ENCODE peak calls at places on chromosomes 1 and 21, in four cellular contexts. One of them, this sample, is unnamed.

GRCh38 chr1:65792671-65793358 is at the start of gene PDE4B:
- DNase-seq in NCI-H1436: no peak
- DNase-seq in T-helper 2 cell: no peak
- DNase-seq in activated CD4-positive, alpha-beta T cell treated with anti-CD3 and anti-CD28 coated beads, Interleukin-2, amount 10 ng/mL, durations not matched to agents 7 days and 5 days: no peak
- DNase-seq in this sample: no peak

GRCh38 chr21:29378814-29379213 is 80.1 kb downstream of the BACH1 start:
- DNase-seq in activated CD4-positive, alpha-beta T cell treated with anti-CD3 and anti-CD28 coated beads, Interleukin-2, amount 10 ng/mL, durations not matched to agents 7 days and 5 days: no peak
- DNase-seq in T-helper 2 cell: no peak
- DNase-seq in NCI-H1436: no peak
- DNase-seq in this sample: no peak

GRCh38 chr1:66998972-66999371 is 55.0 kb downstream of the SLC35D1 start:
- DNase-seq in T-helper 2 cell: no peak
- DNase-seq in NCI-H1436: no peak
- DNase-seq in activated CD4-positive, alpha-beta T cell treated with anti-CD3 and anti-CD28 coated beads, Interleukin-2, amount 10 ng/mL, durations not matched to agents 7 days and 5 days: no peak
- DNase-seq in this sample: no peak

GRCh38 chr1:17765444-17766411 is 10.6 kb downstream of the ACTL8 start:
- DNase-seq in NCI-H1436: no peak
- DNase-seq in T-helper 2 cell: no peak
- DNase-seq in activated CD4-positive, alpha-beta T cell treated with anti-CD3 and anti-CD28 coated beads, Interleukin-2, amount 10 ng/mL, durations not matched to agents 7 days and 5 days: no peak
- DNase-seq in this sample: no peak

GRCh38 chr1:118119111-118119510 is 65.9 kb downstream of the SPAG17 start:
- DNase-seq in T-helper 2 cell: no peak
- DNase-seq in NCI-H1436: no peak
- DNase-seq in activated CD4-positive, alpha-beta T cell treated with anti-CD3 and anti-CD28 coated beads, Interleukin-2, amount 10 ng/mL, durations not matched to agents 7 days and 5 days: no peak
- DNase-seq in this sample: no peak

GRCh38 chr1:211985556-211986264 is 49.6 kb downstream of the INTS7 start:
- DNase-seq in activated CD4-positive, alpha-beta T cell treated with anti-CD3 and anti-CD28 coated beads, Interleukin-2, amount 10 ng/mL, durations not matched to agents 7 days and 5 days: no peak
- DNase-seq in T-helper 2 cell: no peak
- DNase-seq in NCI-H1436: no peak
- DNase-seq in this sample: no peak

GRCh38 chr1:220271706-220272046 is 577 bp downstream of the RAB3GAP2 start:
- DNase-seq in NCI-H1436: no peak
- DNase-seq in activated CD4-positive, alpha-beta T cell treated with anti-CD3 and anti-CD28 coated beads, Interleukin-2, amount 10 ng/mL, durations not matched to agents 7 days and 5 days: peak
- DNase-seq in T-helper 2 cell: no peak
- DNase-seq in this sample: no peak

GRCh38 chr1:224045556-224045955 is 68.4 kb upstream of the FBXO28 start:
- DNase-seq in T-helper 2 cell: no peak
- DNase-seq in activated CD4-positive, alpha-beta T cell treated with anti-CD3 and anti-CD28 coated beads, Interleukin-2, amount 10 ng/mL, durations not matched to agents 7 days and 5 days: no peak
- DNase-seq in NCI-H1436: no peak
- DNase-seq in this sample: no peak

GRCh38 chr1:203649551-203650011 is 22.9 kb downstream of the ATP2B4 start:
- DNase-seq in activated CD4-positive, alpha-beta T cell treated with anti-CD3 and anti-CD28 coated beads, Interleukin-2, amount 10 ng/mL, durations not matched to agents 7 days and 5 days: peak
- DNase-seq in T-helper 2 cell: no peak
- DNase-seq in NCI-H1436: no peak
- DNase-seq in this sample: no peak